ENCODE peak calls at places on chromosomes 3 and 15, in seven cellular contexts. R is endothelial cell of umbilical vein; K is tibial artery; I is adrenal gland; M is CD8-positive, alpha-beta T cell; V is cardiac muscle cell; O is psoas muscle. G is an unnamed sample. For H3K4me1, the result is how much of the 10 kb centered on the place peaks cover.

GRCh38 chr3:46750555-46751038 is 32.9 kb upstream of the PRSS50 start:
- DNase-seq in I (no peak), K (no peak), O (no peak), M (no peak), R (no peak), V (no peak), G (no peak)

GRCh38 chr15:83694030-83694429 is 40.1 kb downstream of the ADAMTSL3 start:
- DNase-seq in O (no peak), I (no peak), M (no peak), K (no peak), R (no peak), V (peak), G (no peak)

GRCh38 chr3:119639494-119640350 is 20.7 kb downstream of the POPDC2 start:
- DNase-seq in O (no peak), R (no peak), I (no peak), V (no peak), M (no peak), K (no peak), G (no peak)

GRCh38 chr3:194112120-194113106 is 23.5 kb upstream of the HES1 start:
- DNase-seq in M (no peak), O (no peak), K (no peak), V (no peak), I (no peak), R (no peak), G (no peak)

GRCh38 chr3:40109641-40110490 is 199.6 kb upstream of the EIF1B start:
- DNase-seq in M (no peak), R (peak), V (peak), O (no peak), I (no peak), K (no peak), G (peak)

GRCh38 chr3:106257172-106257571 is 388.4 kb upstream of the CBLB start:
- DNase-seq in K (no peak), O (no peak), M (no peak), V (no peak), I (no peak), R (no peak), G (no peak)

GRCh38 chr3:193812791-193813505 is 219.9 kb downstream of the OPA1 start:
- DNase-seq in I (no peak), V (no peak), O (no peak), R (no peak), K (no peak), M (no peak), G (no peak)

GRCh38 chr3:40847571-40847992 is 322.8 kb downstream of the ZNF621 start:
- DNase-seq in V (peak), R (peak), I (no peak), M (no peak), K (no peak), O (no peak), G (no peak)

GRCh38 chr15:45126535-45127158 is 3.0 kb downstream of the DUOXA1 start:
- DNase-seq in M (no peak), V (peak), O (no peak), K (no peak), I (no peak), R (peak), G (peak)

GRCh38 chr3:110929811-110930210 is 141.8 kb upstream of the NECTIN3 start:
- DNase-seq in V (no peak), K (no peak), O (no peak), M (no peak), R (no peak), I (no peak), G (no peak)

GRCh38 chr3:55690746-55691540 is 203.8 kb upstream of the WNT5A start:
- DNase-seq in I (no peak), K (no peak), R (no peak), V (no peak), M (no peak), O (no peak), G (peak)

GRCh38 chr3:11290743-11291680 is 18.8 kb downstream of the ATG7 start:
- DNase-seq in M (peak), I (peak), K (no peak), V (peak), O (no peak), R (no peak), G (peak)

GRCh38 chr3:156761713-156762575 is 64.2 kb upstream of the LEKR1 start:
- DNase-seq in I (no peak), O (no peak), K (no peak), V (peak), R (no peak), M (no peak), G (peak)

GRCh38 chr15:67172172-67172571 is 82.3 kb downstream of the AAGAB start:
- DNase-seq in V (no peak), K (peak), R (no peak), I (no peak), O (no peak), M (no peak), G (no peak)

GRCh38 chr15:28110416-28110975 is 11.4 kb upstream of the OCA2 start:
- DNase-seq in I (no peak), R (no peak), K (peak), V (no peak), M (peak), O (no peak), G (no peak)

GRCh38 chr3:142007710-142008399 is 131.4 kb downstream of the ATP1B3 start:
- DNase-seq in O (no peak), V (no peak), K (no peak), R (no peak), M (no peak), I (no peak), G (no peak)

GRCh38 chr15:80405554-80405850 is 1.3 kb downstream of the ARNT2 start:
- DNase-seq in R (no peak), M (no peak), O (no peak), K (no peak), V (no peak), I (no peak), G (no peak)

GRCh38 chr3:16675805-16676204 is 70.6 kb upstream of the DAZL start:
- DNase-seq in O (no peak), M (no peak), R (no peak), I (no peak), V (no peak), K (no peak), G (no peak)

GRCh38 chr15:25501828-25502446 is 63.1 kb upstream of the UBE3A start:
- DNase-seq in O (no peak), R (peak), I (peak), V (peak), M (no peak), K (no peak), G (peak)

GRCh38 chr3:40691598-40691905 is 166.8 kb downstream of the ZNF621 start:
- DNase-seq in R (peak), K (no peak), I (no peak), O (no peak), M (no peak), V (peak), G (no peak)

GRCh38 chr3:57274845-57275244 is 17.6 kb downstream of the ASB14 start:
- DNase-seq in K (no peak), V (no peak), M (no peak), R (no peak), I (no peak), O (no peak), G (no peak)

GRCh38 chr15:65512807-65513416 is 4.6 kb downstream of the DPP8 start:
- DNase-seq in O (peak), M (no peak), R (peak), I (peak), V (peak), K (peak), G (no peak)

GRCh38 chr3:175065492-175065891 is 206.4 kb downstream of the NAALADL2 start:
- DNase-seq in R (no peak), M (no peak), O (no peak), V (no peak), K (no peak), I (no peak), G (peak)

GRCh38 chr15:78641876-78642275 is 866 bp upstream of the CHRNB4 start:
- DNase-seq in O (no peak), K (no peak), V (no peak), M (no peak), I (no peak), R (no peak), G (no peak)

GRCh38 chr15:74793135-74794028 is 11.5 kb downstream of the CSK start:
- DNase-seq in M (peak), V (peak), O (no peak), I (no peak), R (no peak), K (no peak), G (no peak)

GRCh38 chr3:111311709-111312235 is 230.2 kb upstream of the CD96 start:
- DNase-seq in O (no peak), I (no peak), M (no peak), R (no peak), K (no peak), V (peak), G (no peak)

GRCh38 chr15:31376511-31376910 is 49.9 kb downstream of the KLF13 start:
- DNase-seq in V (no peak), M (no peak), I (no peak), O (no peak), K (no peak), R (no peak), G (no peak)

GRCh38 chr15:68061578-68061977 is 7.5 kb downstream of the PIAS1 start:
- DNase-seq in V (no peak), R (no peak), I (no peak), K (no peak), M (no peak), O (no peak), G (no peak)

GRCh38 chr3:49411550-49411967 is 217 bp downstream of the RHOA start:
- DNase-seq in O (peak), M (peak), R (no peak), K (peak), I (peak), V (peak), G (no peak)

GRCh38 chr3:179037361-179037760 is 34.2 kb downstream of the ZMAT3 start:
- DNase-seq in O (peak), V (peak), R (no peak), I (no peak), M (peak), K (peak), G (peak)

GRCh38 chr3:64674591-64675076 is 13.2 kb downstream of the ADAMTS9 start:
- DNase-seq in O (no peak), V (peak), R (no peak), I (no peak), M (no peak), K (no peak), G (peak)

GRCh38 chr15:68421798-68422402 is 10.1 kb downstream of the ITGA11 start:
- DNase-seq in R (no peak), O (no peak), I (no peak), K (peak), M (no peak), V (no peak), G (peak)

DNA sequence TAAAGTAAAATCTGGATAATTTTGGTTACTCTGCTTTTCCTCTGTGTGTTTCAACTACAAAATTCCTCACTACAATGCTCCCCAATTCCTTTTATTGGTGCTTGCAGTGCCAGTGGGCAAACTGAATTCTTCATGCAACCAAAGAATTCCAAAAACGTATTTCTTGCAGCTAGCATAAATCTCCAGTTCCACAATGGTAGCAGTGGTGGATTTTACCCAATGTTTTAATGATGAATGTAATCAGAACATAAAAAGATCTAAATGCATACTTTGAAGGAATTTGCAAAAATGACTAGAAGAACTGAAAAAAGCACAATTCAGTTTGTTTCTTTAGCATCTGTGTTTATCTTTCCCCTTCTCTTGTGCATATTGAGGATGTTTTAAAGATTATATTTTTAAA is 359.6 kb upstream of the TPRG1 start:
- DNase-seq in I (no peak), K (no peak), O (no peak), M (no peak), V (no peak), R (no peak), G (peak)
- H3K4me1 ChIP-seq in I (under half), K (under half), O (under half), M (under half), V (under half), R (under half), G (under half)

DNA sequence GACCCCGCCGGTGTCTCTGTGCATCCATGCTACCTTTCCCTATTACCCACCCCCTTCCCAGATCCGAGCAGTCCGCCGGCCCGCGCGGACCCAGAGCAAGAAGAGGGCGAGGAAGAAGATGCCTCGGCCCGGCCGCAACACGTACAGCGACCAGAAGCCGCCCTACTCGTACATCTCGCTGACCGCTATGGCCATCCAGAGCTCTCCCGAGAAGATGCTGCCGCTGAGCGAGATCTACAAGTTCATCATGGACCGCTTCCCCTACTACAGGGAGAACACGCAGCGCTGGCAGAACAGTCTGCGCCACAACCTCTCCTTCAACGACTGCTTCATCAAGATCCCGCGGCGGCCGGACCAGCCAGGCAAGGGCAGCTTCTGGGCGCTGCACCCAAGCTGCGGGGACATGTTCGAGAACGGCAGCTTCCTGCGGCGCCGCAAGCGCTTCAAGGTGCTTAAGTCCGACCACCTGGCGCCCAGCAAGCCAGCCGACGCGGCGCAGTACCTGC is 788 bp downstream of the FOXB1 start:
- DNase-seq in K (no peak), O (no peak), M (peak), V (peak), R (peak), I (no peak), G (no peak)
- H3K4me1 ChIP-seq in K (under half), O (under half), M (under half), V (under half), R (under half), I (under half), G (under half)

GRCh38 chr15:92811514-92811913 is 88.6 kb upstream of the CHD2 start:
- DNase-seq in R (no peak), K (no peak), I (peak), V (no peak), M (no peak), O (no peak), G (peak)
- H3K4me1 ChIP-seq in R (under half), K (under half), I (under half), V (under half), M (half or more), O (under half), G (under half)

DNA sequence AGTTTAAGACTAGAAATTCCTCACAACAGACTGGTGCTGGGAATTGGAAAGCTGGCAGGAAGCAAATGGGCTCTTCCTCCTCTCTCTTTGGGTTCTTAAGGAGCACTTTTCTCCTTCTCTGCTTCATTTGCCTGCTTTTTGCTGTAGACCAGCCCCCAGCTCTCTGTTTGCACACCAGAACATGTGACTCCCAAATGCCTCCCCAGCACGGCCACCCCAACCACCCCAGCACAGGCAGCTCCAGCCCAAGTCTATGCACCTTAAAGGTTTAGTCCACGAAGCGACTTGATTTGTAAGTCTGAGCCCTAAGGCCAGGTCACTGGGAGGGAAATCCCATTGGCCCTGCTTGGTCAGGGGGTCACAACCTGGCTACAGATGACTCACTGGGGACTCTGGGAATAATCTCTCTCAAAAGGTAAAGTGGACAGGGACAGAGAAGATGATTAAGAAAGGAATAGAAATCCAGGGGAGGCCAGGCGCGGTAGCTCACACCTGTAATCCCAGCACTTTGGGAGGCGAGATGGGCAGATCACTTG is 377.8 kb upstream of the PROK2 start:
- DNase-seq in R (no peak), V (no peak), K (no peak), M (no peak), O (no peak), I (no peak), G (no peak)
- H3K4me1 ChIP-seq in R (under half), V (under half), K (under half), M (under half), O (under half), I (under half), G (under half)